ENCODE peak calls at places on chromosome 9, in five cellular contexts. One of them, this sample, is unnamed.

GRCh38 chr9:127221695-127222094 is 42.9 kb upstream of the GARNL3 start:
- DNase-seq in pancreas: no peak
- DNase-seq in endothelial cell: no peak
- DNase-seq in ELR: no peak
- DNase-seq in COR-L47: no peak
- DNase-seq in this sample: no peak

GRCh38 chr9:95055337-95055850 is 262.1 kb downstream of the FANCC start:
- DNase-seq in pancreas: no peak
- DNase-seq in endothelial cell: no peak
- DNase-seq in ELR: no peak
- DNase-seq in COR-L47: no peak
- DNase-seq in this sample: no peak

GRCh38 chr9:99593621-99594020 is 228.1 kb upstream of the NR4A3 start:
- DNase-seq in pancreas: no peak
- DNase-seq in endothelial cell: no peak
- DNase-seq in ELR: no peak
- DNase-seq in COR-L47: peak
- DNase-seq in this sample: no peak

GRCh38 chr9:8946461-8946860 is 1146.9 kb upstream of the DMAC1 start:
- DNase-seq in pancreas: no peak
- DNase-seq in endothelial cell: no peak
- DNase-seq in ELR: no peak
- DNase-seq in COR-L47: no peak
- DNase-seq in this sample: no peak

GRCh38 chr9:121783523-121784507 is 132.4 kb downstream of the DAB2IP start:
- DNase-seq in pancreas: no peak
- DNase-seq in endothelial cell: no peak
- DNase-seq in ELR: no peak
- DNase-seq in COR-L47: peak
- DNase-seq in this sample: peak

GRCh38 chr9:78777747-78778146 is 480.8 kb downstream of the PSAT1 start:
- DNase-seq in pancreas: no peak
- DNase-seq in endothelial cell: no peak
- DNase-seq in ELR: no peak
- DNase-seq in COR-L47: no peak
- DNase-seq in this sample: no peak

GRCh38 chr9:26603637-26604036 is 289.0 kb downstream of the CAAP1 start:
- DNase-seq in pancreas: no peak
- DNase-seq in endothelial cell: no peak
- DNase-seq in ELR: no peak
- DNase-seq in COR-L47: no peak
- DNase-seq in this sample: no peak

GRCh38 chr9:109082091-109082620 is 37.6 kb downstream of the TMEM245 start:
- DNase-seq in pancreas: no peak
- DNase-seq in endothelial cell: no peak
- DNase-seq in ELR: no peak
- DNase-seq in COR-L47: no peak
- DNase-seq in this sample: no peak

GRCh38 chr9:114221706-114222465 is 66.5 kb downstream of the COL27A1 start:
- DNase-seq in pancreas: no peak
- DNase-seq in endothelial cell: no peak
- DNase-seq in ELR: peak
- DNase-seq in COR-L47: no peak
- DNase-seq in this sample: no peak

GRCh38 chr9:3018691-3019230 is 174.9 kb upstream of the PUM3 start:
- DNase-seq in pancreas: no peak
- DNase-seq in endothelial cell: no peak
- DNase-seq in ELR: no peak
- DNase-seq in COR-L47: no peak
- DNase-seq in this sample: no peak

GRCh38 chr9:128689293-128689770 is 310 bp downstream of the SET start:
- DNase-seq in pancreas: peak
- DNase-seq in endothelial cell: no peak
- DNase-seq in ELR: no peak
- DNase-seq in COR-L47: peak
- DNase-seq in this sample: no peak

GRCh38 chr9:26524225-26524624 is 368.4 kb downstream of the CAAP1 start:
- DNase-seq in pancreas: no peak
- DNase-seq in endothelial cell: no peak
- DNase-seq in ELR: no peak
- DNase-seq in COR-L47: no peak
- DNase-seq in this sample: no peak

GRCh38 chr9:77712533-77713130 is 64.5 kb upstream of the GNA14 start:
- DNase-seq in pancreas: no peak
- DNase-seq in endothelial cell: no peak
- DNase-seq in ELR: peak
- DNase-seq in COR-L47: no peak
- DNase-seq in this sample: no peak

GRCh38 chr9:19036611-19037010 is 3.6 kb upstream of the SAXO1 start:
- DNase-seq in pancreas: no peak
- DNase-seq in endothelial cell: no peak
- DNase-seq in ELR: peak
- DNase-seq in COR-L47: no peak
- DNase-seq in this sample: no peak

GRCh38 chr9:130521715-130522114 is 57.7 kb upstream of the FUBP3 start:
- DNase-seq in pancreas: no peak
- DNase-seq in endothelial cell: no peak
- DNase-seq in ELR: no peak
- DNase-seq in COR-L47: no peak
- DNase-seq in this sample: no peak

GRCh38 chr9:100070071-100070470 is 28.7 kb downstream of the ERP44 start:
- DNase-seq in pancreas: no peak
- DNase-seq in endothelial cell: no peak
- DNase-seq in ELR: no peak
- DNase-seq in COR-L47: no peak
- DNase-seq in this sample: no peak

GRCh38 chr9:129656795-129657390 is 8.6 kb upstream of the PRRX2 start:
- DNase-seq in pancreas: no peak
- DNase-seq in endothelial cell: no peak
- DNase-seq in ELR: peak
- DNase-seq in COR-L47: no peak
- DNase-seq in this sample: no peak

GRCh38 chr9:136138566-136138965 is 19.9 kb upstream of the TMEM250 start:
- DNase-seq in pancreas: no peak
- DNase-seq in endothelial cell: peak
- DNase-seq in ELR: peak
- DNase-seq in COR-L47: peak
- DNase-seq in this sample: no peak

GRCh38 chr9:96079816-96080215 is 204.3 kb downstream of the ERCC6L2 start:
- DNase-seq in pancreas: no peak
- DNase-seq in endothelial cell: no peak
- DNase-seq in ELR: no peak
- DNase-seq in COR-L47: no peak
- DNase-seq in this sample: no peak

GRCh38 chr9:116596646-116597045 is 90.5 kb upstream of the TRIM32 start:
- DNase-seq in pancreas: no peak
- DNase-seq in endothelial cell: no peak
- DNase-seq in ELR: no peak
- DNase-seq in COR-L47: no peak
- DNase-seq in this sample: no peak

GRCh38 chr9:127388037-127388855 is 8.7 kb upstream of the SLC2A8 start:
- DNase-seq in pancreas: no peak
- DNase-seq in endothelial cell: no peak
- DNase-seq in ELR: peak
- DNase-seq in COR-L47: no peak
- DNase-seq in this sample: no peak

GRCh38 chr9:81517954-81518353 is 171.4 kb downstream of the TLE1 start:
- DNase-seq in pancreas: no peak
- DNase-seq in endothelial cell: no peak
- DNase-seq in ELR: no peak
- DNase-seq in COR-L47: peak
- DNase-seq in this sample: no peak

GRCh38 chr9:124411514-124412227 is 3.6 kb downstream of the PSMB7 start:
- DNase-seq in pancreas: no peak
- DNase-seq in endothelial cell: no peak
- DNase-seq in ELR: peak
- DNase-seq in COR-L47: no peak
- DNase-seq in this sample: no peak

GRCh38 chr9:112174223-112174964 is 703 bp downstream of the SUSD1 start:
- DNase-seq in pancreas: peak
- DNase-seq in endothelial cell: peak
- DNase-seq in ELR: peak
- DNase-seq in COR-L47: peak
- DNase-seq in this sample: peak

GRCh38 chr9:129237195-129237611 is 59.1 kb upstream of the IER5L start:
- DNase-seq in pancreas: no peak
- DNase-seq in endothelial cell: no peak
- DNase-seq in ELR: peak
- DNase-seq in COR-L47: no peak
- DNase-seq in this sample: peak

GRCh38 chr9:95626885-95627558 is 110.3 kb upstream of the PTCH1 start:
- DNase-seq in pancreas: no peak
- DNase-seq in endothelial cell: no peak
- DNase-seq in ELR: peak
- DNase-seq in COR-L47: no peak
- DNase-seq in this sample: peak

GRCh38 chr9:135536166-135536565 is 9.8 kb upstream of the OBP2A start:
- DNase-seq in pancreas: no peak
- DNase-seq in endothelial cell: no peak
- DNase-seq in ELR: no peak
- DNase-seq in COR-L47: no peak
- DNase-seq in this sample: no peak

GRCh38 chr9:136136127-136136445 is 17.4 kb upstream of the TMEM250 start:
- DNase-seq in pancreas: no peak
- DNase-seq in endothelial cell: no peak
- DNase-seq in ELR: no peak
- DNase-seq in COR-L47: no peak
- DNase-seq in this sample: no peak

GRCh38 chr9:135547756-135548736 is 2.1 kb downstream of the OBP2A start:
- DNase-seq in pancreas: no peak
- DNase-seq in endothelial cell: no peak
- DNase-seq in ELR: no peak
- DNase-seq in COR-L47: no peak
- DNase-seq in this sample: no peak